ENCODE peak calls at places on chromosomes 4 and X, in four cellular contexts. One of them, this sample, is unnamed.

GRCh38 chr4:38371391-38371851 is 292.6 kb upstream of the KLF3 start:
- DNase-seq in endothelial cell of umbilical vein: no peak
- DNase-seq in adipocyte: peak; percentile 64
- DNase-seq in GM23248: peak; percentile 79
- DNase-seq in this sample: no peak

GRCh38 chrX:99172958-99173357 is 1237.1 kb downstream of the PCDH19 start:
- DNase-seq in endothelial cell of umbilical vein: no peak
- DNase-seq in adipocyte: no peak
- DNase-seq in GM23248: no peak
- DNase-seq in this sample: no peak

GRCh38 chr4:27049101-27049829 is 188.6 kb downstream of the STIM2 start:
- DNase-seq in endothelial cell of umbilical vein: no peak
- DNase-seq in adipocyte: no peak
- DNase-seq in GM23248: no peak
- DNase-seq in this sample: no peak

GRCh38 chr4:86856896-86857295 is 7.7 kb upstream of the SLC10A6 start:
- DNase-seq in endothelial cell of umbilical vein: no peak
- DNase-seq in adipocyte: peak; percentile 13
- DNase-seq in GM23248: no peak
- DNase-seq in this sample: no peak

GRCh38 chr4:152488246-152488645 is 47.6 kb downstream of the FBXW7 start:
- DNase-seq in endothelial cell of umbilical vein: no peak
- DNase-seq in adipocyte: no peak
- DNase-seq in GM23248: no peak
- DNase-seq in this sample: no peak

GRCh38 chrX:15882704-15883539 is 28.3 kb upstream of the AP1S2 start:
- DNase-seq in endothelial cell of umbilical vein: peak; percentile 25
- DNase-seq in adipocyte: no peak
- DNase-seq in GM23248: peak; percentile 11
- DNase-seq in this sample: no peak

GRCh38 chr4:138707746-138708145 is 307.8 kb upstream of the NOCT start:
- DNase-seq in endothelial cell of umbilical vein: no peak
- DNase-seq in adipocyte: peak; percentile 66
- DNase-seq in GM23248: peak; percentile 72
- DNase-seq in this sample: no peak

GRCh38 chr4:122636697-122637096 is 15.8 kb upstream of the IL21 start:
- DNase-seq in endothelial cell of umbilical vein: no peak
- DNase-seq in adipocyte: no peak
- DNase-seq in GM23248: no peak
- DNase-seq in this sample: no peak

GRCh38 chrX:81377329-81377728 is 175.4 kb downstream of the SH3BGRL start:
- DNase-seq in endothelial cell of umbilical vein: peak; percentile 36
- DNase-seq in adipocyte: peak; percentile 66
- DNase-seq in GM23248: peak; percentile 37
- DNase-seq in this sample: no peak

GRCh38 chr4:76803522-76803921 is 94.4 kb downstream of the SOWAHB start:
- DNase-seq in endothelial cell of umbilical vein: peak; percentile 89
- DNase-seq in adipocyte: peak; percentile 44
- DNase-seq in GM23248: peak; percentile 88
- DNase-seq in this sample: no peak

GRCh38 chr4:94642561-94642866 is 115.2 kb upstream of the BMPR1B start:
- DNase-seq in endothelial cell of umbilical vein: no peak
- DNase-seq in adipocyte: peak; percentile 27
- DNase-seq in GM23248: peak; percentile 41
- DNase-seq in this sample: no peak

GRCh38 chrX:154799554-154800348 is 5.5 kb downstream of the MPP1 start:
- DNase-seq in endothelial cell of umbilical vein: peak; percentile 91
- DNase-seq in adipocyte: no peak
- DNase-seq in GM23248: no peak
- DNase-seq in this sample: no peak

GRCh38 chr4:154593868-154594267 is 3.3 kb upstream of the FGA start:
- DNase-seq in endothelial cell of umbilical vein: no peak
- DNase-seq in adipocyte: no peak
- DNase-seq in GM23248: no peak
- DNase-seq in this sample: no peak

GRCh38 chr4:984336-985054 is 2.3 kb upstream of the IDUA start:
- DNase-seq in endothelial cell of umbilical vein: no peak
- DNase-seq in adipocyte: no peak
- DNase-seq in GM23248: no peak
- DNase-seq in this sample: no peak

GRCh38 chr4:986949-987688 is at the start of gene IDUA:
- DNase-seq in endothelial cell of umbilical vein: peak; percentile 75
- DNase-seq in adipocyte: peak; percentile 91
- DNase-seq in GM23248: peak; percentile 90
- DNase-seq in this sample: peak; percentile 83

GRCh38 chr4:986428-986948 is 356 bp upstream of the IDUA start:
- DNase-seq in endothelial cell of umbilical vein: no peak
- DNase-seq in adipocyte: no peak
- DNase-seq in GM23248: no peak
- DNase-seq in this sample: no peak

GRCh38 chr4:982814-983213 is 4.0 kb upstream of the IDUA start:
- DNase-seq in endothelial cell of umbilical vein: no peak
- DNase-seq in adipocyte: no peak
- DNase-seq in GM23248: no peak
- DNase-seq in this sample: no peak

GRCh38 chr4:985123-985830 is 1.6 kb upstream of the IDUA start:
- DNase-seq in endothelial cell of umbilical vein: peak; percentile 24
- DNase-seq in adipocyte: no peak
- DNase-seq in GM23248: peak; percentile 77
- DNase-seq in this sample: peak; percentile 41
- H3K4me3 ChIP-seq in endothelial cell of umbilical vein: no peak overlapping the region
- H3K4me3 ChIP-seq in adipocyte: peak overlapping the region; percentile 69
- H3K4me3 ChIP-seq in GM23248: peak overlapping the region; percentile 67
- H3K4me3 ChIP-seq in this sample: peak overlapping the region; percentile 42

GRCh38 chrX:153794897-153795816 is 689 bp downstream of the SSR4 start:
- DNase-seq in endothelial cell of umbilical vein: peak; percentile 5
- DNase-seq in adipocyte: peak; percentile 26
- DNase-seq in GM23248: peak; percentile 52
- DNase-seq in this sample: peak; percentile 56
- H3K9me3 ChIP-seq in endothelial cell of umbilical vein: no peaks in the 10 kb centered on the region
- H3K9me3 ChIP-seq in adipocyte: peaks cover 5% of the 10 kb centered on the region
- H3K9me3 ChIP-seq in GM23248: no peaks in the 10 kb centered on the region
- H3K9me3 ChIP-seq in this sample: no peaks in the 10 kb centered on the region

DNA sequence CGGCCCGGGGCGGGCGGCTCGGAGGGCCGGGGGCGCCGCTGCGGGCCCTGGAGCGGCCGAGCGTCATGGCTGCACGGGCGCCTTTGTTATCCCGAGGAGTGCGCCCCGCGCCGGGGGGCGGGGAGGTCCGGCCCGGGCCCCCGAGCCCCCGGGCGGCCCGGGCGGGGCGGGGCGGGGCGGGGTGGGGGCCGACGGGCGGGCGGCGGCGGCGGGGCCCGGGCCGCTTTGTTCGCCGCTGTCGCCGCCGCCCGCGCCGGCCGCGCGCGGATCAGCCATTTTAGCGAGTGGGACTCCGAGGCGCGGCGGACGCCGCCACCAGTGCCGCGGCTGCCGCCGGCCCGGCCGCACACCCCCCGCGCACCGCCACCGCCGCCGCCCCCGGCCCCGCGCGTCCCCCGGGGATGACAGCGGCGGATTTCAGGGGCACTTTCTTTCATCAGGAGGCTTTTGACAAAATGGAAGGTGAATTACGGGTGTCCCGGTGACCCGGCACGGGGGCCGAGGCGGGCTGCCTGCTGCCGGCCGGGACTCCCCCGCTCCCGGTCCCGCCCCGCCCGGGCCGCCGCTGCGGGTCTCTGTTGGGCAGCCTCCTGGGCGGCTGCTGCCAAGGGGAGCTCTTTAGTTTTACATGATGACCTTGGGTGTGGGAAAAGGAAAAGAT is 1.2 kb downstream of the HMGB3 start:
- DNase-seq in endothelial cell of umbilical vein: no peak
- DNase-seq in adipocyte: peak; percentile 39
- DNase-seq in GM23248: peak; percentile 35
- DNase-seq in this sample: no peak
- H3K4me3 ChIP-seq in endothelial cell of umbilical vein: peak overlapping the region; percentile 72
- H3K4me3 ChIP-seq in adipocyte: peak overlapping the region; percentile 71
- H3K4me3 ChIP-seq in GM23248: peak overlapping the region; percentile 75
- H3K4me3 ChIP-seq in this sample: peak overlapping the region; percentile 11

DNA sequence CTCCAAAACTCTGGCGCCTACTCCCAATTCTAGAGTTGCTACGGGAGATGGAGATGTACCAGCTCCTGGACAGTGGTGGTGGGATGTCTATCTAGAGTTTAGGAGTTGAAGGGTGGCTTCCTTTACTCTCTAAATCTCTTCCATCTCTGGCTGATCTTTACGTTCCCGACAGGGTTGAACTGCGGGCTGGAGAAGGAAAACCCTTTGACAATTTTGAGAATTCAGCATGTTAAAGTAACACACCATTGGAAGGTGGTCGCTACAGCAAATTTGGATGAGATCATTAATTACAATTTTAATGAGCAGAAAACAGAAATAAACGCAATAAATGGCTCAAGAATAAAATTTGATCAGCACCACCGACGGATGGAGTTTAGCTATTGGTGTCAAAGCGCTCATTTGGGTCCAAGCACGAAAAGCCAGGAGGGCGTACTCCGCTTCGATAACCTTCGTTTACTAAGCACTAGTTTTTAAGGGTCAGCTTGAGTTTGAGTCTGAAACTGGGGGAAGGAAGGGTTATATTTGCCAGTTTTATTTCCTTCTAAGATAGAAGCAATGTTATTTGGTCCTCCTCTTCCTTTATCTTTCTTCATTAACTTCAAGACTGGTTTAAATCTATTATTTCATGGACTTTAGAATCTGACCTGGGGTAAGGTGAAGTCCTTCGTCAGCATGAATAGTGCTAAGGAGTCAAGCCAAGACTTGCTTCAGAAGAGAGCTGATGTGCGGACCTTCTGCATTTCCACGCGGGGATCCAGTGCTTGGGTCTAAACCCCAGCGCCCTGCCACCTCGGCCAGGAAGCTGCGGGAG is 1.5 kb upstream of the NKX6-1 start:
- DNase-seq in endothelial cell of umbilical vein: no peak
- DNase-seq in adipocyte: no peak
- DNase-seq in GM23248: no peak
- DNase-seq in this sample: no peak
- H3K9me3 ChIP-seq in endothelial cell of umbilical vein: no peaks in the 10 kb centered on the region
- H3K9me3 ChIP-seq in adipocyte: peaks cover 15% of the 10 kb centered on the region
- H3K9me3 ChIP-seq in GM23248: no peaks in the 10 kb centered on the region
- H3K9me3 ChIP-seq in this sample: no peaks in the 10 kb centered on the region

GRCh38 chr4:90198086-90198847 is 71.1 kb downstream of the CCSER1 start:
- DNase-seq in endothelial cell of umbilical vein: no peak
- DNase-seq in adipocyte: no peak
- DNase-seq in GM23248: no peak
- DNase-seq in this sample: no peak
- H3K4me3 ChIP-seq in endothelial cell of umbilical vein: no peak overlapping the region
- H3K4me3 ChIP-seq in adipocyte: no peak overlapping the region
- H3K4me3 ChIP-seq in GM23248: no peak overlapping the region
- H3K4me3 ChIP-seq in this sample: no peak overlapping the region

GRCh38 chrX:2147928-2148327 is 352.8 kb downstream of the DHRSX start:
- DNase-seq in endothelial cell of umbilical vein: no peak
- DNase-seq in adipocyte: peak; percentile 21
- DNase-seq in GM23248: no peak
- DNase-seq in this sample: no peak
- H3K9me3 ChIP-seq in endothelial cell of umbilical vein: no peaks in the 10 kb centered on the region
- H3K9me3 ChIP-seq in adipocyte: peaks cover 7% of the 10 kb centered on the region
- H3K9me3 ChIP-seq in GM23248: no peaks in the 10 kb centered on the region
- H3K9me3 ChIP-seq in this sample: peaks cover 10% of the 10 kb centered on the region

DNA sequence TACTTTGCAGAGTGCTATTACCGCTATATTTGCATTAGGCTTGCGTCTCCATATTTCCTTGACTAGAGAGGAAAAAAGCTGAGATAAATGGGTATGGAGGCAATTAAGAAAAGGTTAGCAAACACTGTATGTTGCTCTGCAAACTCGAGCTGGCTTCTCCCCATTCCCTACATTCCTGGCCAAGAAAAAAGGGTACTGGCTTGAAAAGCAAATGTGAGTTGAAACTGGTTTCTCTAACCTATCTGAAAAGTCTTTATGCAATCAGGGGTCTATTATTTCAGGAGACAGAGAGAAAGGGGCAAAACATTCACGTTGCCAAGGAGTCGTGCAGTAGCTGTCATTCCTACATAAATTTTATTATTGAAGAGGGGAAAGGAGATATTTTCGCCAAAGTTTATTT is 2.1 kb downstream of the TMEM47 start:
- DNase-seq in endothelial cell of umbilical vein: peak; percentile 54
- DNase-seq in adipocyte: peak; percentile 44
- DNase-seq in GM23248: peak; percentile 26
- DNase-seq in this sample: no peak
- H3K4me3 ChIP-seq in endothelial cell of umbilical vein: peak overlapping the region; percentile 59
- H3K4me3 ChIP-seq in adipocyte: peak overlapping the region; percentile 92
- H3K4me3 ChIP-seq in GM23248: peak overlapping the region; percentile 95
- H3K4me3 ChIP-seq in this sample: no peak overlapping the region

DNA sequence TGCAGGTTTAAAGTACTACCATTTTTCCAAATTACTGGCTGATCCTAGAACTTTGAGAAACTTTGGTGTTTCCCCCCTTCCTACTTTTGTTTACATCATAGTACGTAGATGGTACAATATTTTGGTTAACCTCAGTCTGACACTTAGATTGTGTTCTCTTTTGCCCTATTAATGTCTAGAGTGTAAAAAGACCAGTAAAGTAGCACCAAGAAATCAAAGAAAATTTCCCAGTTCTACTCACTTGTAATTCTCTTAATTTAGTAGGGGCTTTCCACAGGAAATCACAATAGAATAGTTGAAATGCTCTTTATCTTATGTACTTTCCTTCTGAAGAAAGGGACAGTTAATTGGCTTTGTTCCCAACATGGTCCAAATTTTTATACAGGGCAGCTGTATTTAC is 51.6 kb downstream of the NFKB1 start:
- DNase-seq in endothelial cell of umbilical vein: peak; percentile 70
- DNase-seq in adipocyte: peak; percentile 31
- DNase-seq in GM23248: no peak
- DNase-seq in this sample: no peak
- H3K9me3 ChIP-seq in endothelial cell of umbilical vein: no peaks in the 10 kb centered on the region
- H3K9me3 ChIP-seq in adipocyte: no peaks in the 10 kb centered on the region
- H3K9me3 ChIP-seq in GM23248: no peaks in the 10 kb centered on the region
- H3K9me3 ChIP-seq in this sample: no peaks in the 10 kb centered on the region

GRCh38 chr4:53905935-53906377 is 158.4 kb downstream of the CHIC2 start:
- DNase-seq in endothelial cell of umbilical vein: no peak
- DNase-seq in adipocyte: peak; percentile 79
- DNase-seq in GM23248: peak; percentile 73
- DNase-seq in this sample: no peak
- H3K4me3 ChIP-seq in endothelial cell of umbilical vein: no peak overlapping the region
- H3K4me3 ChIP-seq in adipocyte: peak overlapping the region; percentile 78
- H3K4me3 ChIP-seq in GM23248: peak overlapping the region; percentile 71
- H3K4me3 ChIP-seq in this sample: no peak overlapping the region

DNA sequence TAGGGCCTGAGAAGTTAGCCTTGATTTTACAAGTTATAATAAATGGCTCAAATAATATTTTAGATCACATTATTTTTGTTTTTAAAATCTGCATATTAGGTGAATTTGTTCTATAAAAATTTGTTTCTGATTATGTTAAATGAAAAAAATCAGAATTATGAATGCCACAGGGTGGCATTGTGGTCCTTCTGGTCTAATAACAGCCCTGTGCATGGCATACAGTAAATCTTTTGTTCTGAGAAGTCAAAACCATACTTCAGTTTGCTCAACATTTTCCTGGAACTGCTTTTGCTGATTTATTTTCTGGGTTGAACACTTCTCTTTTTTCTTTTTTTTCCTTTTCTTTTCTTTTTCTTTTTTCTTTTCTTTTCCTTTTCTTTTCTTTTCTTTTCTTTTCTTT is 101.0 kb upstream of the UBQLN2 start:
- DNase-seq in endothelial cell of umbilical vein: no peak
- DNase-seq in adipocyte: no peak
- DNase-seq in GM23248: peak; percentile 10
- DNase-seq in this sample: no peak
- H3K9me3 ChIP-seq in endothelial cell of umbilical vein: no peaks in the 10 kb centered on the region
- H3K9me3 ChIP-seq in adipocyte: peaks cover 26% of the 10 kb centered on the region
- H3K9me3 ChIP-seq in GM23248: no peaks in the 10 kb centered on the region
- H3K9me3 ChIP-seq in this sample: no peaks in the 10 kb centered on the region